ENCODE peak calls at places on chromosome 17, in eight cellular contexts. E is iPS-NIHi11, U is hypothalamus, C is endothelial cell, Q is fibroblast of lung, K is cardiac muscle cell, A is HT1080, Z is HCEC 1CT. W is an unnamed sample.

GRCh38 chr17:67528751-67529436 is 151.8 kb downstream of the PITPNC1 start:
- DNase-seq in C (peak), K (peak), Z (peak), Q (peak), E (peak), U (peak), A (peak), W (peak)

GRCh38 chr17:39150795-39151679 is at the start of gene PLXDC1:
- DNase-seq in E (peak), K (no peak), Z (no peak), C (no peak), A (no peak), Q (no peak), U (no peak), W (no peak)

GRCh38 chr17:44899074-44899782 is at the start of gene EFTUD2:
- DNase-seq in A (peak), E (peak), Q (peak), C (peak), K (peak), Z (peak), U (peak), W (peak)

GRCh38 chr17:55845385-55845784 is 94.5 kb downstream of the PCTP start:
- DNase-seq in A (no peak), Q (peak), U (peak), C (peak), K (peak), Z (no peak), E (peak), W (peak)

GRCh38 chr17:64020068-64020766 is at the start of gene ICAM2:
- DNase-seq in Q (no peak), Z (no peak), C (no peak), A (peak), E (no peak), U (no peak), K (no peak), W (no peak)

GRCh38 chr17:66276328-66276937 is 26.0 kb upstream of the PRKCA start:
- DNase-seq in E (no peak), Z (peak), U (no peak), Q (peak), K (peak), C (no peak), A (peak), W (no peak)

GRCh38 chr17:27624555-27624954 is 6.4 kb upstream of the LGALS9 start:
- DNase-seq in E (no peak), U (no peak), Q (no peak), K (no peak), A (no peak), C (no peak), Z (no peak), W (no peak)

GRCh38 chr17:13256545-13256944 is 238.7 kb upstream of the ELAC2 start:
- DNase-seq in C (no peak), K (no peak), U (no peak), E (no peak), Z (no peak), Q (no peak), A (no peak), W (no peak)

GRCh38 chr17:42760652-42761581 is at the start of gene RAMP2:
- DNase-seq in E (peak), C (peak), A (no peak), U (no peak), Z (no peak), K (peak), Q (peak), W (peak)